ENCODE peak calls at places on chromosomes 5 and 9, in eight cellular contexts. One of them, this sample, is unnamed.

GRCh38 chr5:94751456-94751855 is 133.0 kb downstream of the SLF1 start:
- DNase-seq in NCI-H146: no peak
- DNase-seq in nephron progenitor cell: no peak
- DNase-seq in stomach: no peak
- DNase-seq in activated T-cell treated with anti-CD3 and anti-CD28 coated beads for 24 hours: no peak
- DNase-seq in pulmonary artery endothelial cell: no peak
- DNase-seq in stimulated activated naive B cell treated with anti-CD40 and anti-IgM and Interleukin-4, amounts not matched to agents 10 μg/mL and 1 μg/mL and 100 μg/mL, for 72 hours: no peak
- DNase-seq in ACHN: no peak
- DNase-seq in this sample: no peak

GRCh38 chr9:98248737-98249474 is 6.5 kb downstream of the TBC1D2 start:
- DNase-seq in NCI-H146: no peak
- DNase-seq in nephron progenitor cell: peak; percentile 15
- DNase-seq in stomach: peak; percentile 35
- DNase-seq in activated T-cell treated with anti-CD3 and anti-CD28 coated beads for 24 hours: no peak
- DNase-seq in pulmonary artery endothelial cell: no peak
- DNase-seq in stimulated activated naive B cell treated with anti-CD40 and anti-IgM and Interleukin-4, amounts not matched to agents 10 μg/mL and 1 μg/mL and 100 μg/mL, for 72 hours: no peak
- DNase-seq in ACHN: peak; percentile 78
- DNase-seq in this sample: no peak

GRCh38 chr5:173768891-173769290 is 119.3 kb upstream of the CPEB4 start:
- DNase-seq in NCI-H146: no peak
- DNase-seq in nephron progenitor cell: no peak
- DNase-seq in stomach: no peak
- DNase-seq in activated T-cell treated with anti-CD3 and anti-CD28 coated beads for 24 hours: no peak
- DNase-seq in pulmonary artery endothelial cell: no peak
- DNase-seq in stimulated activated naive B cell treated with anti-CD40 and anti-IgM and Interleukin-4, amounts not matched to agents 10 μg/mL and 1 μg/mL and 100 μg/mL, for 72 hours: no peak
- DNase-seq in ACHN: no peak
- DNase-seq in this sample: no peak

GRCh38 chr9:72363908-72364678 is 915 bp downstream of the ZFAND5 start:
- DNase-seq in NCI-H146: peak; percentile 67
- DNase-seq in nephron progenitor cell: peak; percentile 68
- DNase-seq in stomach: peak; percentile 68
- DNase-seq in activated T-cell treated with anti-CD3 and anti-CD28 coated beads for 24 hours: peak; percentile 58
- DNase-seq in pulmonary artery endothelial cell: no peak
- DNase-seq in stimulated activated naive B cell treated with anti-CD40 and anti-IgM and Interleukin-4, amounts not matched to agents 10 μg/mL and 1 μg/mL and 100 μg/mL, for 72 hours: peak; percentile 52
- DNase-seq in ACHN: peak; percentile 44
- DNase-seq in this sample: no peak

GRCh38 chr9:79362100-79363081 is 209.4 kb upstream of the TLE4 start:
- DNase-seq in NCI-H146: peak; percentile 90
- DNase-seq in nephron progenitor cell: no peak
- DNase-seq in stomach: no peak
- DNase-seq in activated T-cell treated with anti-CD3 and anti-CD28 coated beads for 24 hours: no peak
- DNase-seq in pulmonary artery endothelial cell: no peak
- DNase-seq in stimulated activated naive B cell treated with anti-CD40 and anti-IgM and Interleukin-4, amounts not matched to agents 10 μg/mL and 1 μg/mL and 100 μg/mL, for 72 hours: no peak
- DNase-seq in ACHN: no peak
- DNase-seq in this sample: no peak

GRCh38 chr5:103360475-103360874 is 101.9 kb downstream of the MACIR start:
- DNase-seq in NCI-H146: no peak
- DNase-seq in nephron progenitor cell: no peak
- DNase-seq in stomach: no peak
- DNase-seq in activated T-cell treated with anti-CD3 and anti-CD28 coated beads for 24 hours: no peak
- DNase-seq in pulmonary artery endothelial cell: no peak
- DNase-seq in stimulated activated naive B cell treated with anti-CD40 and anti-IgM and Interleukin-4, amounts not matched to agents 10 μg/mL and 1 μg/mL and 100 μg/mL, for 72 hours: no peak
- DNase-seq in ACHN: no peak
- DNase-seq in this sample: no peak

GRCh38 chr5:36240779-36241635 is 718 bp downstream of the NADK2 start:
- DNase-seq in NCI-H146: peak; percentile 61
- DNase-seq in nephron progenitor cell: peak; percentile 72
- DNase-seq in stomach: peak; percentile 64
- DNase-seq in activated T-cell treated with anti-CD3 and anti-CD28 coated beads for 24 hours: peak; percentile 7
- DNase-seq in pulmonary artery endothelial cell: no peak
- DNase-seq in stimulated activated naive B cell treated with anti-CD40 and anti-IgM and Interleukin-4, amounts not matched to agents 10 μg/mL and 1 μg/mL and 100 μg/mL, for 72 hours: peak; percentile 28
- DNase-seq in ACHN: peak; percentile 64
- DNase-seq in this sample: peak; percentile 65

GRCh38 chr9:29211003-29211584 is 1637.8 kb upstream of the C9orf72 start:
- DNase-seq in NCI-H146: peak; percentile 72
- DNase-seq in nephron progenitor cell: no peak
- DNase-seq in stomach: no peak
- DNase-seq in activated T-cell treated with anti-CD3 and anti-CD28 coated beads for 24 hours: no peak
- DNase-seq in pulmonary artery endothelial cell: no peak
- DNase-seq in stimulated activated naive B cell treated with anti-CD40 and anti-IgM and Interleukin-4, amounts not matched to agents 10 μg/mL and 1 μg/mL and 100 μg/mL, for 72 hours: no peak
- DNase-seq in ACHN: no peak
- DNase-seq in this sample: no peak

GRCh38 chr5:174340221-174340620 is 294.7 kb downstream of the NSG2 start:
- DNase-seq in NCI-H146: no peak
- DNase-seq in nephron progenitor cell: no peak
- DNase-seq in stomach: no peak
- DNase-seq in activated T-cell treated with anti-CD3 and anti-CD28 coated beads for 24 hours: no peak
- DNase-seq in pulmonary artery endothelial cell: no peak
- DNase-seq in stimulated activated naive B cell treated with anti-CD40 and anti-IgM and Interleukin-4, amounts not matched to agents 10 μg/mL and 1 μg/mL and 100 μg/mL, for 72 hours: no peak
- DNase-seq in ACHN: no peak
- DNase-seq in this sample: no peak

GRCh38 chr5:16456103-16456832 is 9.3 kb downstream of the ZNF622 start:
- DNase-seq in NCI-H146: peak; percentile 56
- DNase-seq in nephron progenitor cell: peak; percentile 30
- DNase-seq in stomach: no peak
- DNase-seq in activated T-cell treated with anti-CD3 and anti-CD28 coated beads for 24 hours: no peak
- DNase-seq in pulmonary artery endothelial cell: peak; percentile 22
- DNase-seq in stimulated activated naive B cell treated with anti-CD40 and anti-IgM and Interleukin-4, amounts not matched to agents 10 μg/mL and 1 μg/mL and 100 μg/mL, for 72 hours: no peak
- DNase-seq in ACHN: peak; percentile 72
- DNase-seq in this sample: no peak

GRCh38 chr9:72579880-72580570 is 58.6 kb downstream of the TMC1 start:
- DNase-seq in NCI-H146: no peak
- DNase-seq in nephron progenitor cell: no peak
- DNase-seq in stomach: no peak
- DNase-seq in activated T-cell treated with anti-CD3 and anti-CD28 coated beads for 24 hours: no peak
- DNase-seq in pulmonary artery endothelial cell: no peak
- DNase-seq in stimulated activated naive B cell treated with anti-CD40 and anti-IgM and Interleukin-4, amounts not matched to agents 10 μg/mL and 1 μg/mL and 100 μg/mL, for 72 hours: no peak
- DNase-seq in ACHN: no peak
- DNase-seq in this sample: no peak

GRCh38 chr5:74094096-74094778 is 468.2 kb downstream of the ARHGEF28 start:
- DNase-seq in NCI-H146: no peak
- DNase-seq in nephron progenitor cell: no peak
- DNase-seq in stomach: no peak
- DNase-seq in activated T-cell treated with anti-CD3 and anti-CD28 coated beads for 24 hours: no peak
- DNase-seq in pulmonary artery endothelial cell: peak; percentile 13
- DNase-seq in stimulated activated naive B cell treated with anti-CD40 and anti-IgM and Interleukin-4, amounts not matched to agents 10 μg/mL and 1 μg/mL and 100 μg/mL, for 72 hours: no peak
- DNase-seq in ACHN: no peak
- DNase-seq in this sample: no peak

GRCh38 chr9:81499571-81499970 is 189.8 kb downstream of the TLE1 start:
- DNase-seq in NCI-H146: no peak
- DNase-seq in nephron progenitor cell: no peak
- DNase-seq in stomach: no peak
- DNase-seq in activated T-cell treated with anti-CD3 and anti-CD28 coated beads for 24 hours: no peak
- DNase-seq in pulmonary artery endothelial cell: no peak
- DNase-seq in stimulated activated naive B cell treated with anti-CD40 and anti-IgM and Interleukin-4, amounts not matched to agents 10 μg/mL and 1 μg/mL and 100 μg/mL, for 72 hours: no peak
- DNase-seq in ACHN: no peak
- DNase-seq in this sample: no peak

GRCh38 chr5:172792693-172793570 is 21.9 kb upstream of the DUSP1 start:
- DNase-seq in NCI-H146: no peak
- DNase-seq in nephron progenitor cell: no peak
- DNase-seq in stomach: no peak
- DNase-seq in activated T-cell treated with anti-CD3 and anti-CD28 coated beads for 24 hours: no peak
- DNase-seq in pulmonary artery endothelial cell: no peak
- DNase-seq in stimulated activated naive B cell treated with anti-CD40 and anti-IgM and Interleukin-4, amounts not matched to agents 10 μg/mL and 1 μg/mL and 100 μg/mL, for 72 hours: no peak
- DNase-seq in ACHN: peak; percentile 18
- DNase-seq in this sample: no peak

GRCh38 chr5:5270958-5271605 is 131.0 kb downstream of the ADAMTS16 start:
- DNase-seq in NCI-H146: peak; percentile 44
- DNase-seq in nephron progenitor cell: peak; percentile 66
- DNase-seq in stomach: peak; percentile 72
- DNase-seq in activated T-cell treated with anti-CD3 and anti-CD28 coated beads for 24 hours: no peak
- DNase-seq in pulmonary artery endothelial cell: no peak
- DNase-seq in stimulated activated naive B cell treated with anti-CD40 and anti-IgM and Interleukin-4, amounts not matched to agents 10 μg/mL and 1 μg/mL and 100 μg/mL, for 72 hours: no peak
- DNase-seq in ACHN: peak; percentile 87
- DNase-seq in this sample: peak; percentile 33

GRCh38 chr9:16705121-16705604 is 165.3 kb downstream of the BNC2 start:
- DNase-seq in NCI-H146: no peak
- DNase-seq in nephron progenitor cell: peak; percentile 74
- DNase-seq in stomach: peak; percentile 34
- DNase-seq in activated T-cell treated with anti-CD3 and anti-CD28 coated beads for 24 hours: no peak
- DNase-seq in pulmonary artery endothelial cell: peak; percentile 99
- DNase-seq in stimulated activated naive B cell treated with anti-CD40 and anti-IgM and Interleukin-4, amounts not matched to agents 10 μg/mL and 1 μg/mL and 100 μg/mL, for 72 hours: no peak
- DNase-seq in ACHN: peak; percentile 95
- DNase-seq in this sample: no peak

GRCh38 chr5:96093890-96094381 is 132.3 kb upstream of the ELL2 start:
- DNase-seq in NCI-H146: no peak
- DNase-seq in nephron progenitor cell: no peak
- DNase-seq in stomach: no peak
- DNase-seq in activated T-cell treated with anti-CD3 and anti-CD28 coated beads for 24 hours: no peak
- DNase-seq in pulmonary artery endothelial cell: no peak
- DNase-seq in stimulated activated naive B cell treated with anti-CD40 and anti-IgM and Interleukin-4, amounts not matched to agents 10 μg/mL and 1 μg/mL and 100 μg/mL, for 72 hours: no peak
- DNase-seq in ACHN: peak; percentile 13
- DNase-seq in this sample: no peak

GRCh38 chr9:76153902-76154629 is 240.2 kb downstream of the RFK start:
- DNase-seq in NCI-H146: no peak
- DNase-seq in nephron progenitor cell: peak; percentile 54
- DNase-seq in stomach: no peak
- DNase-seq in activated T-cell treated with anti-CD3 and anti-CD28 coated beads for 24 hours: no peak
- DNase-seq in pulmonary artery endothelial cell: no peak
- DNase-seq in stimulated activated naive B cell treated with anti-CD40 and anti-IgM and Interleukin-4, amounts not matched to agents 10 μg/mL and 1 μg/mL and 100 μg/mL, for 72 hours: no peak
- DNase-seq in ACHN: no peak
- DNase-seq in this sample: no peak

GRCh38 chr5:119876522-119876921 is 247.2 kb downstream of the FAM170A start:
- DNase-seq in NCI-H146: no peak
- DNase-seq in nephron progenitor cell: no peak
- DNase-seq in stomach: no peak
- DNase-seq in activated T-cell treated with anti-CD3 and anti-CD28 coated beads for 24 hours: no peak
- DNase-seq in pulmonary artery endothelial cell: no peak
- DNase-seq in stimulated activated naive B cell treated with anti-CD40 and anti-IgM and Interleukin-4, amounts not matched to agents 10 μg/mL and 1 μg/mL and 100 μg/mL, for 72 hours: no peak
- DNase-seq in ACHN: no peak
- DNase-seq in this sample: no peak

GRCh38 chr9:112489039-112489546 is 2.5 kb downstream of the KIAA1958 start:
- DNase-seq in NCI-H146: no peak
- DNase-seq in nephron progenitor cell: no peak
- DNase-seq in stomach: no peak
- DNase-seq in activated T-cell treated with anti-CD3 and anti-CD28 coated beads for 24 hours: no peak
- DNase-seq in pulmonary artery endothelial cell: no peak
- DNase-seq in stimulated activated naive B cell treated with anti-CD40 and anti-IgM and Interleukin-4, amounts not matched to agents 10 μg/mL and 1 μg/mL and 100 μg/mL, for 72 hours: no peak
- DNase-seq in ACHN: no peak
- DNase-seq in this sample: no peak

GRCh38 chr5:96259211-96259772 is 173.8 kb downstream of the PCSK1 start:
- DNase-seq in NCI-H146: no peak
- DNase-seq in nephron progenitor cell: no peak
- DNase-seq in stomach: no peak
- DNase-seq in activated T-cell treated with anti-CD3 and anti-CD28 coated beads for 24 hours: no peak
- DNase-seq in pulmonary artery endothelial cell: no peak
- DNase-seq in stimulated activated naive B cell treated with anti-CD40 and anti-IgM and Interleukin-4, amounts not matched to agents 10 μg/mL and 1 μg/mL and 100 μg/mL, for 72 hours: no peak
- DNase-seq in ACHN: peak; percentile 12
- DNase-seq in this sample: no peak

GRCh38 chr5:131107128-131107527 is 57.9 kb downstream of the HINT1 start:
- DNase-seq in NCI-H146: no peak
- DNase-seq in nephron progenitor cell: no peak
- DNase-seq in stomach: no peak
- DNase-seq in activated T-cell treated with anti-CD3 and anti-CD28 coated beads for 24 hours: no peak
- DNase-seq in pulmonary artery endothelial cell: no peak
- DNase-seq in stimulated activated naive B cell treated with anti-CD40 and anti-IgM and Interleukin-4, amounts not matched to agents 10 μg/mL and 1 μg/mL and 100 μg/mL, for 72 hours: no peak
- DNase-seq in ACHN: no peak
- DNase-seq in this sample: no peak

GRCh38 chr9:134366223-134367031 is 40.2 kb downstream of the RXRA start:
- DNase-seq in NCI-H146: no peak
- DNase-seq in nephron progenitor cell: no peak
- DNase-seq in stomach: peak; percentile 91
- DNase-seq in activated T-cell treated with anti-CD3 and anti-CD28 coated beads for 24 hours: no peak
- DNase-seq in pulmonary artery endothelial cell: peak; percentile 46
- DNase-seq in stimulated activated naive B cell treated with anti-CD40 and anti-IgM and Interleukin-4, amounts not matched to agents 10 μg/mL and 1 μg/mL and 100 μg/mL, for 72 hours: no peak
- DNase-seq in ACHN: no peak
- DNase-seq in this sample: peak; percentile 69

GRCh38 chr5:176882566-176882900 is 16.6 kb downstream of the HK3 start:
- DNase-seq in NCI-H146: no peak
- DNase-seq in nephron progenitor cell: no peak
- DNase-seq in stomach: no peak
- DNase-seq in activated T-cell treated with anti-CD3 and anti-CD28 coated beads for 24 hours: no peak
- DNase-seq in pulmonary artery endothelial cell: no peak
- DNase-seq in stimulated activated naive B cell treated with anti-CD40 and anti-IgM and Interleukin-4, amounts not matched to agents 10 μg/mL and 1 μg/mL and 100 μg/mL, for 72 hours: no peak
- DNase-seq in ACHN: no peak
- DNase-seq in this sample: no peak

GRCh38 chr5:179111267-179112207 is 51.4 kb downstream of the ZNF354C start:
- DNase-seq in NCI-H146: no peak
- DNase-seq in nephron progenitor cell: no peak
- DNase-seq in stomach: no peak
- DNase-seq in activated T-cell treated with anti-CD3 and anti-CD28 coated beads for 24 hours: no peak
- DNase-seq in pulmonary artery endothelial cell: no peak
- DNase-seq in stimulated activated naive B cell treated with anti-CD40 and anti-IgM and Interleukin-4, amounts not matched to agents 10 μg/mL and 1 μg/mL and 100 μg/mL, for 72 hours: no peak
- DNase-seq in ACHN: no peak
- DNase-seq in this sample: no peak

GRCh38 chr9:76562511-76562911 is 103.5 kb downstream of the GCNT1 start:
- DNase-seq in NCI-H146: no peak
- DNase-seq in nephron progenitor cell: no peak
- DNase-seq in stomach: no peak
- DNase-seq in activated T-cell treated with anti-CD3 and anti-CD28 coated beads for 24 hours: no peak
- DNase-seq in pulmonary artery endothelial cell: no peak
- DNase-seq in stimulated activated naive B cell treated with anti-CD40 and anti-IgM and Interleukin-4, amounts not matched to agents 10 μg/mL and 1 μg/mL and 100 μg/mL, for 72 hours: no peak
- DNase-seq in ACHN: no peak
- DNase-seq in this sample: no peak

GRCh38 chr9:31612336-31613030 is 772.0 kb upstream of the ACO1 start:
- DNase-seq in NCI-H146: no peak
- DNase-seq in nephron progenitor cell: no peak
- DNase-seq in stomach: no peak
- DNase-seq in activated T-cell treated with anti-CD3 and anti-CD28 coated beads for 24 hours: no peak
- DNase-seq in pulmonary artery endothelial cell: peak; percentile 33
- DNase-seq in stimulated activated naive B cell treated with anti-CD40 and anti-IgM and Interleukin-4, amounts not matched to agents 10 μg/mL and 1 μg/mL and 100 μg/mL, for 72 hours: no peak
- DNase-seq in ACHN: no peak
- DNase-seq in this sample: no peak

GRCh38 chr5:127447822-127448221 is 69.6 kb upstream of the PRRC1 start:
- DNase-seq in NCI-H146: no peak
- DNase-seq in nephron progenitor cell: no peak
- DNase-seq in stomach: no peak
- DNase-seq in activated T-cell treated with anti-CD3 and anti-CD28 coated beads for 24 hours: no peak
- DNase-seq in pulmonary artery endothelial cell: no peak
- DNase-seq in stimulated activated naive B cell treated with anti-CD40 and anti-IgM and Interleukin-4, amounts not matched to agents 10 μg/mL and 1 μg/mL and 100 μg/mL, for 72 hours: no peak
- DNase-seq in ACHN: no peak
- DNase-seq in this sample: no peak

GRCh38 chr5:173302546-173303155 is 25.6 kb downstream of the STC2 start:
- DNase-seq in NCI-H146: peak; percentile 60
- DNase-seq in nephron progenitor cell: peak; percentile 56
- DNase-seq in stomach: no peak
- DNase-seq in activated T-cell treated with anti-CD3 and anti-CD28 coated beads for 24 hours: no peak
- DNase-seq in pulmonary artery endothelial cell: no peak
- DNase-seq in stimulated activated naive B cell treated with anti-CD40 and anti-IgM and Interleukin-4, amounts not matched to agents 10 μg/mL and 1 μg/mL and 100 μg/mL, for 72 hours: no peak
- DNase-seq in ACHN: peak; percentile 9
- DNase-seq in this sample: no peak

GRCh38 chr9:268616-269015 is 54.0 kb downstream of the DOCK8 start:
- DNase-seq in NCI-H146: no peak
- DNase-seq in nephron progenitor cell: no peak
- DNase-seq in stomach: no peak
- DNase-seq in activated T-cell treated with anti-CD3 and anti-CD28 coated beads for 24 hours: no peak
- DNase-seq in pulmonary artery endothelial cell: no peak
- DNase-seq in stimulated activated naive B cell treated with anti-CD40 and anti-IgM and Interleukin-4, amounts not matched to agents 10 μg/mL and 1 μg/mL and 100 μg/mL, for 72 hours: no peak
- DNase-seq in ACHN: no peak
- DNase-seq in this sample: no peak

GRCh38 chr5:159444441-159445082 is 114.3 kb upstream of the IL12B start:
- DNase-seq in NCI-H146: peak; percentile 0
- DNase-seq in nephron progenitor cell: no peak
- DNase-seq in stomach: no peak
- DNase-seq in activated T-cell treated with anti-CD3 and anti-CD28 coated beads for 24 hours: no peak
- DNase-seq in pulmonary artery endothelial cell: no peak
- DNase-seq in stimulated activated naive B cell treated with anti-CD40 and anti-IgM and Interleukin-4, amounts not matched to agents 10 μg/mL and 1 μg/mL and 100 μg/mL, for 72 hours: no peak
- DNase-seq in ACHN: peak; percentile 65
- DNase-seq in this sample: no peak

GRCh38 chr5:151357792-151358191 is 10.4 kb upstream of the SLC36A2 start:
- DNase-seq in NCI-H146: no peak
- DNase-seq in nephron progenitor cell: no peak
- DNase-seq in stomach: no peak
- DNase-seq in activated T-cell treated with anti-CD3 and anti-CD28 coated beads for 24 hours: no peak
- DNase-seq in pulmonary artery endothelial cell: no peak
- DNase-seq in stimulated activated naive B cell treated with anti-CD40 and anti-IgM and Interleukin-4, amounts not matched to agents 10 μg/mL and 1 μg/mL and 100 μg/mL, for 72 hours: no peak
- DNase-seq in ACHN: no peak
- DNase-seq in this sample: no peak

GRCh38 chr9:18473551-18474279 is at the start of gene ADAMTSL1:
- DNase-seq in NCI-H146: peak; percentile 89
- DNase-seq in nephron progenitor cell: peak; percentile 58
- DNase-seq in stomach: peak; percentile 48
- DNase-seq in activated T-cell treated with anti-CD3 and anti-CD28 coated beads for 24 hours: no peak
- DNase-seq in pulmonary artery endothelial cell: peak; percentile 80
- DNase-seq in stimulated activated naive B cell treated with anti-CD40 and anti-IgM and Interleukin-4, amounts not matched to agents 10 μg/mL and 1 μg/mL and 100 μg/mL, for 72 hours: no peak
- DNase-seq in ACHN: peak; percentile 63
- DNase-seq in this sample: peak; percentile 24

GRCh38 chr5:141637266-141637692 is 482 bp downstream of the RELL2 start:
- DNase-seq in NCI-H146: peak; percentile 44
- DNase-seq in nephron progenitor cell: peak; percentile 48
- DNase-seq in stomach: peak; percentile 37
- DNase-seq in activated T-cell treated with anti-CD3 and anti-CD28 coated beads for 24 hours: peak; percentile 51
- DNase-seq in pulmonary artery endothelial cell: no peak
- DNase-seq in stimulated activated naive B cell treated with anti-CD40 and anti-IgM and Interleukin-4, amounts not matched to agents 10 μg/mL and 1 μg/mL and 100 μg/mL, for 72 hours: peak; percentile 31
- DNase-seq in ACHN: peak; percentile 6
- DNase-seq in this sample: peak; percentile 55

This sample was measured in nucleus accumbens.